ENCODE peak calls at places on chromosomes 4 and X, in seven cellular contexts. One of them, this sample, is unnamed.

GRCh38 chrX:125998432-125998831 is 167.7 kb downstream of the DCAF12L2 start:
- DNase-seq in fibroblast of lung: no peak
- DNase-seq in astrocyte of the spinal cord: no peak
- DNase-seq in left ventricle myocardium inferior: no peak
- DNase-seq in IMR-90: no peak
- DNase-seq in stomach: no peak
- DNase-seq in dorsolateral prefrontal cortex: no peak
- DNase-seq in this sample: peak

GRCh38 chr4:28229092-28229491 is 1368.5 kb downstream of the STIM2 start:
- DNase-seq in fibroblast of lung: peak
- DNase-seq in left ventricle myocardium inferior: no peak
- DNase-seq in dorsolateral prefrontal cortex: no peak
- DNase-seq in astrocyte of the spinal cord: peak
- DNase-seq in IMR-90: peak
- DNase-seq in stomach: no peak
- DNase-seq in this sample: peak

GRCh38 chr4:186553717-186554116 is 1.6 kb downstream of the MTNR1A start:
- DNase-seq in dorsolateral prefrontal cortex: no peak
- DNase-seq in IMR-90: no peak
- DNase-seq in stomach: no peak
- DNase-seq in fibroblast of lung: no peak
- DNase-seq in left ventricle myocardium inferior: no peak
- DNase-seq in astrocyte of the spinal cord: no peak
- DNase-seq in this sample: no peak

GRCh38 chr4:83716874-83717273 is 181.0 kb downstream of the GPAT3 start:
- DNase-seq in stomach: no peak
- DNase-seq in dorsolateral prefrontal cortex: no peak
- DNase-seq in left ventricle myocardium inferior: no peak
- DNase-seq in astrocyte of the spinal cord: no peak
- DNase-seq in fibroblast of lung: no peak
- DNase-seq in IMR-90: no peak
- DNase-seq in this sample: peak

GRCh38 chrX:40468033-40468979 is 112.5 kb upstream of the ATP6AP2 start:
- DNase-seq in IMR-90: peak
- DNase-seq in astrocyte of the spinal cord: peak
- DNase-seq in left ventricle myocardium inferior: peak
- DNase-seq in dorsolateral prefrontal cortex: peak
- DNase-seq in stomach: peak
- DNase-seq in fibroblast of lung: peak
- DNase-seq in this sample: peak

GRCh38 chr4:26457412-26457811 is 32.9 kb downstream of the CCKAR start:
- DNase-seq in dorsolateral prefrontal cortex: no peak
- DNase-seq in stomach: no peak
- DNase-seq in astrocyte of the spinal cord: no peak
- DNase-seq in left ventricle myocardium inferior: no peak
- DNase-seq in fibroblast of lung: no peak
- DNase-seq in IMR-90: no peak
- DNase-seq in this sample: no peak

GRCh38 chr4:102174800-102175199 is 170.5 kb downstream of the SLC39A8 start:
- DNase-seq in IMR-90: peak
- DNase-seq in fibroblast of lung: peak
- DNase-seq in stomach: no peak
- DNase-seq in astrocyte of the spinal cord: peak
- DNase-seq in left ventricle myocardium inferior: no peak
- DNase-seq in dorsolateral prefrontal cortex: no peak
- DNase-seq in this sample: peak

GRCh38 chrX:20067709-20068315 is 48.9 kb downstream of the MAP7D2 start:
- DNase-seq in stomach: peak
- DNase-seq in fibroblast of lung: peak
- DNase-seq in left ventricle myocardium inferior: peak
- DNase-seq in astrocyte of the spinal cord: peak
- DNase-seq in dorsolateral prefrontal cortex: peak
- DNase-seq in IMR-90: peak
- DNase-seq in this sample: peak

GRCh38 chrX:96689951-96690350 is 5.3 kb downstream of the DIAPH2 start:
- DNase-seq in IMR-90: peak
- DNase-seq in fibroblast of lung: no peak
- DNase-seq in stomach: no peak
- DNase-seq in dorsolateral prefrontal cortex: no peak
- DNase-seq in left ventricle myocardium inferior: no peak
- DNase-seq in astrocyte of the spinal cord: no peak
- DNase-seq in this sample: peak

GRCh38 chr4:153684182-153685073 is at the start of gene TLR2:
- DNase-seq in IMR-90: no peak
- DNase-seq in dorsolateral prefrontal cortex: peak
- DNase-seq in stomach: peak
- DNase-seq in left ventricle myocardium inferior: peak
- DNase-seq in astrocyte of the spinal cord: no peak
- DNase-seq in fibroblast of lung: peak
- DNase-seq in this sample: peak

DNA sequence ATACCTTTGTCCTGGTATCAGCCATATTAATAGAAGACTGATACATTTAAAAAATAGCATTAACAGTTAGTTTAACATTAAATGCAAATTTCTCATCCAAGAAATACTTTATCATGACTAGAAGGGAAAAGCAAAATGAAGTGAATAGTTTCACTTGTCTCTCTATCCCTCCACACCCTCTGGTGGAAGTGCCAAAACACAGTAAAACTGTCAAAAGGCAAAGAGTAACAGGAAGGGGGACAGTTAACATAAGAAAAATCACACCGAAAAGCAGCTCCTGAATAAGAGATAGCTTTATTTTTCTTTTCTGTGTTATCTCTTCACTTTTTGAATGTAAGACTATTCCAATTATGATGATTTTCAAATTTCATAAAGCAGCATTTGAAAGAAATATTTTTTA is 187.2 kb downstream of the FBXW7 start:
- DNase-seq in astrocyte of the spinal cord: peak
- DNase-seq in fibroblast of lung: peak
- DNase-seq in stomach: no peak
- DNase-seq in IMR-90: no peak
- DNase-seq in dorsolateral prefrontal cortex: no peak
- DNase-seq in left ventricle myocardium inferior: no peak
- DNase-seq in this sample: no peak
- TF ChIP-seq CTCF in astrocyte of the spinal cord: peak
- TF ChIP-seq CTCF in fibroblast of lung: peak
- TF ChIP-seq CTCF in stomach: no peak
- TF ChIP-seq CTCF in IMR-90: no peak
- TF ChIP-seq CTCF in dorsolateral prefrontal cortex: peak
- TF ChIP-seq CTCF in left ventricle myocardium inferior: peak
- TF ChIP-seq CTCF in this sample: peak

GRCh38 chrX:154017766-154018517 is 1.8 kb downstream of the IRAK1 start:
- DNase-seq in left ventricle myocardium inferior: no peak
- DNase-seq in astrocyte of the spinal cord: no peak
- DNase-seq in stomach: no peak
- DNase-seq in fibroblast of lung: no peak
- DNase-seq in dorsolateral prefrontal cortex: no peak
- DNase-seq in IMR-90: no peak
- DNase-seq in this sample: no peak
- H3K4me3 ChIP-seq in left ventricle myocardium inferior: no peak
- H3K4me3 ChIP-seq in astrocyte of the spinal cord: peak
- H3K4me3 ChIP-seq in stomach: peak
- H3K4me3 ChIP-seq in fibroblast of lung: no peak
- H3K4me3 ChIP-seq in dorsolateral prefrontal cortex: no peak
- H3K4me3 ChIP-seq in IMR-90: no peak
- H3K4me3 ChIP-seq in this sample: peak

GRCh38 chrX:150362599-150363481 is at the start of gene MAMLD1:
- DNase-seq in IMR-90: peak
- DNase-seq in astrocyte of the spinal cord: peak
- DNase-seq in left ventricle myocardium inferior: peak
- DNase-seq in stomach: peak
- DNase-seq in dorsolateral prefrontal cortex: peak
- DNase-seq in fibroblast of lung: peak
- DNase-seq in this sample: peak

GRCh38 chrX:150363561-150364346 is 637 bp downstream of the MAMLD1 start:
- DNase-seq in astrocyte of the spinal cord: peak
- DNase-seq in IMR-90: peak
- DNase-seq in fibroblast of lung: peak
- DNase-seq in dorsolateral prefrontal cortex: no peak
- DNase-seq in left ventricle myocardium inferior: peak
- DNase-seq in stomach: no peak
- DNase-seq in this sample: peak

GRCh38 chrX:150365051-150365952 is 2.2 kb downstream of the MAMLD1 start:
- DNase-seq in fibroblast of lung: peak
- DNase-seq in dorsolateral prefrontal cortex: peak
- DNase-seq in IMR-90: peak
- DNase-seq in stomach: peak
- DNase-seq in left ventricle myocardium inferior: peak
- DNase-seq in astrocyte of the spinal cord: peak
- DNase-seq in this sample: peak

GRCh38 chrX:150365953-150366911 is 3.1 kb downstream of the MAMLD1 start:
- DNase-seq in dorsolateral prefrontal cortex: no peak
- DNase-seq in left ventricle myocardium inferior: peak
- DNase-seq in stomach: no peak
- DNase-seq in astrocyte of the spinal cord: peak
- DNase-seq in fibroblast of lung: peak
- DNase-seq in IMR-90: peak
- DNase-seq in this sample: peak

GRCh38 chrX:150364347-150365050 is 1.4 kb downstream of the MAMLD1 start:
- DNase-seq in left ventricle myocardium inferior: peak
- DNase-seq in astrocyte of the spinal cord: peak
- DNase-seq in stomach: no peak
- DNase-seq in fibroblast of lung: peak
- DNase-seq in dorsolateral prefrontal cortex: no peak
- DNase-seq in IMR-90: peak
- DNase-seq in this sample: no peak
- TF ChIP-seq CTCF in left ventricle myocardium inferior: no peak
- TF ChIP-seq CTCF in astrocyte of the spinal cord: no peak
- TF ChIP-seq CTCF in stomach: no peak
- TF ChIP-seq CTCF in fibroblast of lung: no peak
- TF ChIP-seq CTCF in dorsolateral prefrontal cortex: no peak
- TF ChIP-seq CTCF in IMR-90: no peak
- TF ChIP-seq CTCF in this sample: no peak

DNA sequence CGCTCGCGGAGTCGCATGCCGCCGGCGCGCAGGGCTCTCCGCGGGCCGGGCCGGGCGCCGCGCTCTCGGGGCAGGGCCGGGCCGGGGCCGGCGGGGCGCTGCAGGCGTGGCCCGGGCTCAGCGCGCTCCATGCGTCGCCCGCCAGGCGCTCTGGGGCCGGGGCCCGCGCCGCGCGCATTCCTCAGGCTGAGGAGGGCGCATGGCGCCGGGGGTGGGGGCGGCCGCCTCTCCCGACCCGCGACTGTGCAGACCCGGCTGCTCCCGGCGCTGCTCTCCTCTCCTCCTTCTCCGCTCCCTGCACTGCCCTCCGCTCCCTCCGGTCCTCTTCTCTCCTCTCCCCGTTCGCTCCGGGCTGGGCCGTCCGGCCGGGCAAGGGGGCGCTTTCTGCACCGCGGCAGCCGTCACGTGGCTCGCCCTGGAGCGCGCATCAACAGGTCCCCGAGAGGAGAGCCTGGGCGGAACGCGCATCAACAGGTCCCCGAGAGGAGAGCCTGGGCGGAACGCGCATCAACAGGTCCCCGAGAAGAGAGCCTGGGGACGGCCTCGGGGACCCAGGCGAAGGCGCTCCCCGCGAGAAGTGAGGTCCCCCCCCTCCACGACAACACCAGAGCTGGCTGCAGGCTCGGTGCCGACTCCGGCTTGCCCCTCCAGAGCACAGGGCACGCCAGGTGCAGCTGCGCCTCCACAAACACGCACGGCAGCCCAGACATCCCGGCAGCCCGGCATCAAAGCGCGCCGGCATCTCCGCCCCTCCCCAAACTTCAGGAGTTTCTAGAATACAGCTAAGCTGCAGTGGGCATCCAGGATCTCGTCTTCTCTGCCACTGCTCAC is 12.9 kb downstream of the PPP2R3B start:
- DNase-seq in left ventricle myocardium inferior: peak
- DNase-seq in IMR-90: peak
- DNase-seq in dorsolateral prefrontal cortex: no peak
- DNase-seq in astrocyte of the spinal cord: peak
- DNase-seq in fibroblast of lung: peak
- DNase-seq in stomach: no peak
- DNase-seq in this sample: peak
- H3K4me3 ChIP-seq in left ventricle myocardium inferior: peak
- H3K4me3 ChIP-seq in IMR-90: peak
- H3K4me3 ChIP-seq in dorsolateral prefrontal cortex: peak
- H3K4me3 ChIP-seq in astrocyte of the spinal cord: peak
- H3K4me3 ChIP-seq in fibroblast of lung: peak
- H3K4me3 ChIP-seq in stomach: peak
- H3K4me3 ChIP-seq in this sample: peak

GRCh38 chrX:65667157-65667502 is 324 bp upstream of the MSN start:
- DNase-seq in left ventricle myocardium inferior: no peak
- DNase-seq in fibroblast of lung: no peak
- DNase-seq in astrocyte of the spinal cord: no peak
- DNase-seq in IMR-90: no peak
- DNase-seq in dorsolateral prefrontal cortex: no peak
- DNase-seq in stomach: no peak
- DNase-seq in this sample: no peak

GRCh38 chrX:65668362-65669310 is 1.2 kb downstream of the MSN start:
- DNase-seq in fibroblast of lung: peak
- DNase-seq in astrocyte of the spinal cord: peak
- DNase-seq in left ventricle myocardium inferior: peak
- DNase-seq in stomach: peak
- DNase-seq in IMR-90: peak
- DNase-seq in dorsolateral prefrontal cortex: peak
- DNase-seq in this sample: peak

GRCh38 chrX:65671286-65671685 is 3.8 kb downstream of the MSN start:
- DNase-seq in fibroblast of lung: no peak
- DNase-seq in IMR-90: no peak
- DNase-seq in astrocyte of the spinal cord: no peak
- DNase-seq in dorsolateral prefrontal cortex: no peak
- DNase-seq in stomach: no peak
- DNase-seq in left ventricle myocardium inferior: no peak
- DNase-seq in this sample: no peak

GRCh38 chrX:65671966-65672365 is 4.5 kb downstream of the MSN start:
- DNase-seq in dorsolateral prefrontal cortex: no peak
- DNase-seq in fibroblast of lung: no peak
- DNase-seq in IMR-90: no peak
- DNase-seq in stomach: no peak
- DNase-seq in left ventricle myocardium inferior: no peak
- DNase-seq in astrocyte of the spinal cord: no peak
- DNase-seq in this sample: peak

DNA sequence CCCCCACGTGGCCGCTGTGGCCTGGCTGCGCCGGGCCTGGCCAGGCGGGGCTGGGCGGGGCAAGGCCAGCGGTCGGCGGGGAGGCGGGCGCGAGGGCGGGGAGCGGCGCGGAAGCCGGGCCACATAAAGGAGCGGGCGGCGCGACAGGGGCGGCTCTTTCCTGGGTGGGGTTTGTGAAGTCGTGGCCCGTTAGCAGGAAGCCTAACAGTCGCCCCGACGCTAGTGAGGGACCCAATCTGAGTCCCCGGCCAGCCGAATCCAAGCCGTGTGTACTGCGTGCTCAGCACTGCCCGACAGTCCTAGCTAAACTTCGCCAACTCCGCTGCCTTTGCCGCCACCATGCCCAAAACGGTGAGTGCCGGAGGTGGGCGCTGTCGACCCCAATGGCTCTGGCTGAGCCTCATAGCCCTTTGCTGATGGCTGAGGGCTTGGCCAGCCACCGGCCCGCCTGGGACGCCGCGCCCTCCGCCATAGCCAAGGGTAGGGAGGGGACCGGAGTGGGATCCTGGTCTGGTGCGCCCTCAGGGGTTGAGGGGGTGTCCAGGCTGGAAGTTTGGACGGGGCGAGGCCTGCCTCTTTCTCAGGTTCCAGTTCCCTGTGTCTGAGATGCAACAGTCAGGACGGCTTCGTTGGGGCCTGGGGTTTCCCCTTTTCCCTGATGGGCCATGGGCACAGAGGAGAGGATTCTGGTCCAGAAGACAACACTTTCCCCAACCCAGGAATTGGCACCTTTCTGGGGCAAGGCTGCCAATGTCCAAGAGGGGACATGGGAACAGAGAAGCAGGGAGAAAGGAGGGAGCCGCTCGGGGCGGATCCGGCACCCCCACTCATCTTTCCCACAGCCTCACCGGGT is at the start of gene MSN:
- DNase-seq in fibroblast of lung: peak
- DNase-seq in left ventricle myocardium inferior: peak
- DNase-seq in dorsolateral prefrontal cortex: peak
- DNase-seq in stomach: peak
- DNase-seq in IMR-90: peak
- DNase-seq in astrocyte of the spinal cord: peak
- DNase-seq in this sample: peak
- TF ChIP-seq CTCF in fibroblast of lung: no peak
- TF ChIP-seq CTCF in left ventricle myocardium inferior: no peak
- TF ChIP-seq CTCF in dorsolateral prefrontal cortex: no peak
- TF ChIP-seq CTCF in stomach: no peak
- TF ChIP-seq CTCF in IMR-90: no peak
- TF ChIP-seq CTCF in astrocyte of the spinal cord: peak
- TF ChIP-seq CTCF in this sample: peak